ENCODE peak calls at places on chromosomes 12 and 14, in five cellular contexts. Q, V, O, J and I are unnamed samples.
A peak's percentile ranks its signal among the peaks of the same experiment; 100 is the strongest.

GRCh38 chr14:20801726-20802125 is 918 bp downstream of the RNASE1 start:
- DNase-seq in J (no peak), Q (no peak), O (no peak), V (no peak), I (no peak)

GRCh38 chr12:73181244-73181643 is 909.1 kb downstream of the TRHDE start:
- DNase-seq in Q (no peak), J (no peak), O (no peak), V (no peak), I (peak; percentile 2)

GRCh38 chr14:20624495-20625070 is 16.9 kb downstream of the OR6S1 start:
- DNase-seq in Q (peak; percentile 76), J (peak; percentile 60), O (peak; percentile 62), V (peak; percentile 91), I (peak; percentile 78)

GRCh38 chr12:51980051-51980808 is 26.5 kb upstream of the TAMALIN start:
- DNase-seq in Q (peak; percentile 72), J (peak; percentile 63), V (peak; percentile 74), O (peak; percentile 71), I (peak; percentile 90)

GRCh38 chr12:85825751-85826150 is 10.5 kb downstream of the RASSF9 start:
- DNase-seq in O (no peak), V (no peak), Q (no peak), J (no peak), I (no peak)

GRCh38 chr12:1798734-1799067 is 21.7 kb upstream of the LRTM2 start:
- DNase-seq in J (no peak), Q (no peak), V (no peak), O (no peak), I (no peak)

GRCh38 chr12:88391556-88391955 is 188.7 kb downstream of the KITLG start:
- DNase-seq in O (peak; percentile 74), Q (no peak), V (no peak), J (peak; percentile 88), I (peak; percentile 78)

GRCh38 chr14:21050597-21050996 is 7.0 kb upstream of the RNASE8 start:
- DNase-seq in Q (no peak), O (no peak), J (no peak), V (no peak), I (no peak)

GRCh38 chr12:53077030-53077429 is 2.2 kb downstream of the SPRYD3 start:
- DNase-seq in V (no peak), J (no peak), Q (no peak), O (no peak), I (no peak)

GRCh38 chr12:30822385-30823139 is 67.8 kb upstream of the CAPRIN2 start:
- DNase-seq in O (peak; percentile 50), Q (peak; percentile 72), V (peak; percentile 72), J (peak; percentile 10), I (peak; percentile 93)

GRCh38 chr12:85468356-85469157 is 188.5 kb downstream of the ALX1 start:
- DNase-seq in Q (peak; percentile 58), J (peak; percentile 68), V (peak; percentile 77), O (peak; percentile 73), I (peak; percentile 36)

GRCh38 chr14:22112004-22112403 is 438.4 kb upstream of the OR4E1 start:
- DNase-seq in V (peak; percentile 63), J (no peak), O (no peak), Q (peak; percentile 31), I (no peak)

GRCh38 chr14:54440037-54440436 is 1.1 kb downstream of the CNIH1 start:
- DNase-seq in O (peak; percentile 73), J (peak; percentile 36), Q (no peak), V (no peak), I (no peak)

GRCh38 chr14:24928501-24928900 is 121.4 kb downstream of the STXBP6 start:
- DNase-seq in V (no peak), O (peak; percentile 42), J (peak; percentile 55), Q (no peak), I (no peak)

GRCh38 chr14:36646664-36647416 is 14.8 kb upstream of the PAX9 start:
- DNase-seq in Q (peak; percentile 70), J (no peak), V (peak; percentile 67), O (no peak), I (peak; percentile 87)

GRCh38 chr14:23406244-23406643 is 1.8 kb downstream of the MYH6 start:
- DNase-seq in J (no peak), O (no peak), V (no peak), Q (no peak), I (peak; percentile 85)

GRCh38 chr14:75449703-75450102 is 21.9 kb downstream of the JDP2 start:
- DNase-seq in Q (no peak), V (no peak), J (no peak), O (no peak), I (no peak)

GRCh38 chr12:23536293-23536692 is 413.2 kb downstream of the SOX5 start:
- DNase-seq in O (no peak), J (no peak), Q (no peak), V (peak; percentile 12), I (no peak)

GRCh38 chr12:49059385-49060232 is 985 bp downstream of the KMT2D start:
- DNase-seq in J (no peak), V (peak; percentile 70), O (peak; percentile 15), Q (peak; percentile 76), I (peak; percentile 84)
- H2AFZ ChIP-seq in J (peak overlapping the region; percentile 100), V (no peak overlapping the region), O (no peak overlapping the region), Q (peak overlapping the region; percentile 94), I (peak overlapping the region; percentile 97)

GRCh38 chr14:99425272-99425681 is 55.4 kb downstream of the SETD3 start:
- DNase-seq in O (no peak), J (no peak), V (no peak), Q (no peak), I (peak; percentile 58)

GRCh38 chr14:99430491-99430890 is 50.2 kb downstream of the SETD3 start:
- DNase-seq in Q (peak; percentile 43), V (peak; percentile 80), O (no peak), J (no peak), I (no peak)

GRCh38 chr14:99426265-99426664 is 54.4 kb downstream of the SETD3 start:
- DNase-seq in V (no peak), O (no peak), Q (no peak), J (no peak), I (peak; percentile 55)

GRCh38 chr14:99426796-99427346 is 53.8 kb downstream of the SETD3 start:
- DNase-seq in J (no peak), V (no peak), O (no peak), Q (no peak), I (no peak)

GRCh38 chr14:99427632-99428315 is 52.9 kb downstream of the SETD3 start:
- DNase-seq in V (no peak), J (peak; percentile 56), Q (no peak), O (no peak), I (peak; percentile 80)
- H2AFZ ChIP-seq in V (no peak overlapping the region), J (peak overlapping the region; percentile 47), Q (no peak overlapping the region), O (no peak overlapping the region), I (no peak overlapping the region)

GRCh38 chr12:122244565-122245371 is 18.9 kb upstream of the DIABLO start:
- DNase-seq in V (no peak), J (no peak), O (no peak), Q (no peak), I (peak; percentile 75)
- H2AFZ ChIP-seq in V (no peak overlapping the region), J (no peak overlapping the region), O (no peak overlapping the region), Q (no peak overlapping the region), I (no peak overlapping the region)

DNA sequence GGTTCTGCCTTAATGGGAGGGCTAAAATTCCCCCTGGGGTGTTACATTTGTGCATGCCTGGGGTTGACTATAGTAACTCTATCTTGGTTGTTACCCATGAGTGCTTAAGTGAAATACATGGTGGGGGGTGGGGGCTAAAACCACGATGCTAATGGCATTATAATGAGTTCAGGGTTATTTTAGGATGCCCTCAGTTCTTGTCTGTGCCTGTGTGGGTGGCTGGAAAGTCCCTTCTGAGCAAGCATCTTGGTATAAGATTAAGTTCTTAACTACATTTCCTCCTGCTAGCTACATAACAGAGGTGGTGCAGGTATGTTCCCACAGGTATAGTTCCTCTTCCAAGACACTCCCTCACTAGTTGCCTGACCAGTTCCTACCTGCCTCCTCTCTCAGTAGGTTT is 822.3 kb downstream of the LRFN5 start:
- DNase-seq in J (no peak), Q (no peak), O (no peak), V (no peak), I (no peak)
- H2AFZ ChIP-seq in J (no peak overlapping the region), Q (no peak overlapping the region), O (no peak overlapping the region), V (peak overlapping the region; percentile 50), I (no peak overlapping the region)

GRCh38 chr12:105318651-105319483 is 11.6 kb upstream of the C12orf75 start:
- DNase-seq in O (no peak), Q (no peak), J (no peak), V (no peak), I (no peak)

GRCh38 chr12:105317942-105318614 is 12.4 kb upstream of the C12orf75 start:
- DNase-seq in J (no peak), Q (no peak), V (no peak), O (no peak), I (no peak)

GRCh38 chr12:105315726-105316125 is 14.8 kb upstream of the C12orf75 start:
- DNase-seq in J (no peak), O (no peak), V (no peak), Q (no peak), I (no peak)

GRCh38 chr12:105316931-105317330 is 13.6 kb upstream of the C12orf75 start:
- DNase-seq in O (no peak), V (no peak), J (no peak), Q (no peak), I (no peak)

DNA sequence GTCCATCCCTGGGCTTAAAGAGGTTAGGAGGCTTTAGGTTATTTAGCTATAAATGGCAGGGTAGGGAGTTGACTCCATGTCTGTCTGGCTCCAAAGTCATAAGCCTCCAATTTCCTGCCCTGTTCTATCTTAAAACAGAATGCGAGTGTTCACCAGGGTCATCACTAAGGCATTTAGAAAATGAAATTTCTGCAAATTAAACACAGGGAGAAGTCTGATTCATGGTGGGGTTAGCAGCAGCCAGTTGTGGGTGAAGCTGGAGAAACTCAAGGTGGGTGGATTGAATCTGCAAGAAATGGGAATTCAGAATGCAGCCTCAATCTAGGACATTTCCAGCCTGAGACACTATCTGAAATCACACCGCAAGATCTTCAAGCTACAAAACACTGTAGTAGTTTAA is 13.0 kb upstream of the C12orf75 start:
- DNase-seq in J (peak; percentile 84), O (peak; percentile 19), V (no peak), Q (no peak), I (no peak)
- H2AFZ ChIP-seq in J (peak overlapping the region; percentile 78), O (peak overlapping the region; percentile 60), V (no peak overlapping the region), Q (no peak overlapping the region), I (peak overlapping the region; percentile 75)

GRCh38 chr14:95876769-95877490 is at the start of gene TUNAR:
- DNase-seq in O (no peak), V (peak; percentile 79), Q (peak; percentile 73), J (no peak), I (peak; percentile 66)
- H2AFZ ChIP-seq in O (no peak within 1 kb of the TSS), V (peak within 1 kb of the TSS; percentile 69), Q (peak within 1 kb of the TSS; percentile 95), J (peak within 1 kb of the TSS; percentile 38), I (no peak within 1 kb of the TSS)

DNA sequence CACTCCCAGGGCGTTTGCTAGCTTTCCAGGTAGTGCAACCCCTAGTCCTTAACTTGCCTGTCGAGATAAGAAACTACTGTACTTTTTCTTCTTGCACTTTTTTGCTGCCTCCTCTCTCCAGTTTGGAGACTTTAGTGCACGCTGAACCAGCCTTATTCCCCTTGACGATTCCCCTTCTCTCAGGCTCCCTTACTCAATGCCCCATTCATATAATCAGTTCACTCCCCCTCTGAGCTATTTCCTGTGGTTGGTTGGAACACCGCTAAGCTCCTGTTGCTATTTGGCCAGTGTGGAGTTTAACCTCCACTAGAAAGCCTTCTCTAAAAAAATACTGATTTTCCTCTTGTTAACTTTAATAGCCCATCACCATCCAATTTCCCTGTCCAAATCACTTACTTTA is 727 bp downstream of the CREBL2 start:
- DNase-seq in O (peak; percentile 64), V (peak; percentile 67), Q (peak; percentile 42), J (peak; percentile 80), I (peak; percentile 83)
- H2AFZ ChIP-seq in O (peak overlapping the region; percentile 63), V (peak overlapping the region; percentile 90), Q (peak overlapping the region; percentile 81), J (peak overlapping the region; percentile 97), I (peak overlapping the region; percentile 96)

GRCh38 chr12:19431407-19432308 is 7.6 kb upstream of the AEBP2 start:
- DNase-seq in Q (no peak), V (no peak), O (peak; percentile 70), J (peak; percentile 88), I (peak; percentile 91)
- H2AFZ ChIP-seq in Q (peak overlapping the region; percentile 79), V (no peak overlapping the region), O (peak overlapping the region; percentile 60), J (peak overlapping the region; percentile 70), I (peak overlapping the region; percentile 83)

GRCh38 chr12:113222730-113223531 is 1.7 kb downstream of the TPCN1 start:
- DNase-seq in J (peak; percentile 92), O (peak; percentile 96), Q (no peak), V (peak; percentile 40), I (peak; percentile 92)
- H2AFZ ChIP-seq in J (peak overlapping the region; percentile 15), O (no peak overlapping the region), Q (no peak overlapping the region), V (no peak overlapping the region), I (peak overlapping the region; percentile 52)